ENCODE peak calls at places on chromosomes 12 and 14, in five cellular contexts. O, N, A, X and H are unnamed samples.

GRCh38 chr12:3204143-3204542 is 127.0 kb downstream of the TSPAN9 start:
- DNase-seq in A (peak; percentile 55), O (no peak), N (no peak), X (peak; percentile 75), H (no peak)

GRCh38 chr12:124677552-124678356 is 110.3 kb upstream of the NCOR2 start:
- DNase-seq in X (no peak), N (no peak), A (no peak), O (no peak), H (no peak)

GRCh38 chr12:89448526-89448925 is 76.1 kb downstream of the GALNT4 start:
- DNase-seq in X (no peak), O (no peak), A (no peak), N (no peak), H (no peak)

GRCh38 chr14:28651148-28651547 is 115.4 kb upstream of the FOXG1 start:
- DNase-seq in X (no peak), O (no peak), N (no peak), A (no peak), H (no peak)

GRCh38 chr12:62372825-62373224 is 93.8 kb upstream of the MON2 start:
- DNase-seq in X (no peak), N (no peak), A (no peak), O (no peak), H (no peak)

GRCh38 chr12:77667101-77667500 is 163.6 kb upstream of the NAV3 start:
- DNase-seq in O (no peak), A (no peak), N (no peak), X (no peak), H (no peak)

GRCh38 chr14:104148433-104149277 is 10.3 kb downstream of the KIF26A start:
- DNase-seq in N (no peak), O (no peak), X (no peak), A (no peak), H (no peak)

GRCh38 chr12:80186727-80187217 is 87.4 kb downstream of the OTOGL start:
- DNase-seq in X (peak; percentile 62), A (peak; percentile 83), O (no peak), N (peak; percentile 31), H (peak; percentile 49)

GRCh38 chr14:76201162-76201561 is 49.4 kb downstream of the GPATCH2L start:
- DNase-seq in A (no peak), X (no peak), O (no peak), N (no peak), H (no peak)

GRCh38 chr14:87994974-87995373 is 2.0 kb upstream of the GALC start:
- DNase-seq in X (no peak), O (no peak), N (peak; percentile 34), A (no peak), H (peak; percentile 74)

GRCh38 chr12:27549801-27550652 is 26.0 kb downstream of the PPFIBP1 start:
- DNase-seq in N (no peak), O (peak; percentile 78), A (peak; percentile 87), X (peak; percentile 50), H (no peak)

GRCh38 chr14:74863274-74863673 is 12.7 kb downstream of the PROX2 start:
- DNase-seq in N (no peak), A (no peak), O (peak; percentile 81), X (no peak), H (no peak)